ENCODE peak calls at places on chromosome 5, in five cellular contexts. One of them, this sample, is unnamed.

GRCh38 chr5:147481857-147482256 is 28.0 kb downstream of the DPYSL3 start:
- DNase-seq in lung: no peak
- DNase-seq in uterus: no peak
- DNase-seq in CD8-positive, alpha-beta T cell: no peak
- DNase-seq in GM12878: peak; percentile 40
- DNase-seq in this sample: no peak

GRCh38 chr5:133821311-133821741 is 147.1 kb downstream of the C5orf15 start:
- DNase-seq in lung: no peak
- DNase-seq in uterus: no peak
- DNase-seq in CD8-positive, alpha-beta T cell: no peak
- DNase-seq in GM12878: no peak
- DNase-seq in this sample: no peak

GRCh38 chr5:143142596-143143435 is 260.7 kb downstream of the NR3C1 start:
- DNase-seq in lung: no peak
- DNase-seq in uterus: peak; percentile 37
- DNase-seq in CD8-positive, alpha-beta T cell: no peak
- DNase-seq in GM12878: no peak
- DNase-seq in this sample: peak; percentile 70

GRCh38 chr5:151880304-151880703 is 44.3 kb downstream of the GLRA1 start:
- DNase-seq in lung: no peak
- DNase-seq in uterus: no peak
- DNase-seq in CD8-positive, alpha-beta T cell: no peak
- DNase-seq in GM12878: no peak
- DNase-seq in this sample: peak; percentile 64

GRCh38 chr5:56822961-56823360 is 7.6 kb downstream of the MAP3K1 start:
- DNase-seq in lung: no peak
- DNase-seq in uterus: no peak
- DNase-seq in CD8-positive, alpha-beta T cell: no peak
- DNase-seq in GM12878: no peak
- DNase-seq in this sample: no peak

GRCh38 chr5:32942225-32942989 is 231.3 kb downstream of the NPR3 start:
- DNase-seq in lung: no peak
- DNase-seq in uterus: no peak
- DNase-seq in CD8-positive, alpha-beta T cell: no peak
- DNase-seq in GM12878: no peak
- DNase-seq in this sample: no peak

GRCh38 chr5:59922220-59922619 is 28.7 kb upstream of the PDE4D start:
- DNase-seq in lung: no peak
- DNase-seq in uterus: no peak
- DNase-seq in CD8-positive, alpha-beta T cell: no peak
- DNase-seq in GM12878: no peak
- DNase-seq in this sample: no peak

GRCh38 chr5:121890297-121890858 is 38.7 kb downstream of the FTMT start:
- DNase-seq in lung: no peak
- DNase-seq in uterus: no peak
- DNase-seq in CD8-positive, alpha-beta T cell: no peak
- DNase-seq in GM12878: no peak
- DNase-seq in this sample: no peak

GRCh38 chr5:19240150-19240549 is 747.9 kb downstream of the CDH18 start:
- DNase-seq in lung: no peak
- DNase-seq in uterus: no peak
- DNase-seq in CD8-positive, alpha-beta T cell: no peak
- DNase-seq in GM12878: no peak
- DNase-seq in this sample: no peak

GRCh38 chr5:110639307-110639902 is 87.1 kb downstream of the TMEM232 start:
- DNase-seq in lung: no peak
- DNase-seq in uterus: no peak
- DNase-seq in CD8-positive, alpha-beta T cell: no peak
- DNase-seq in GM12878: no peak
- DNase-seq in this sample: no peak

GRCh38 chr5:168086104-168086610 is 205.3 kb upstream of the WWC1 start:
- DNase-seq in lung: no peak
- DNase-seq in uterus: peak; percentile 33
- DNase-seq in CD8-positive, alpha-beta T cell: no peak
- DNase-seq in GM12878: no peak
- DNase-seq in this sample: no peak

GRCh38 chr5:176611435-176611834 is 1.5 kb upstream of the GPRIN1 start:
- DNase-seq in lung: peak; percentile 64
- DNase-seq in uterus: peak; percentile 34
- DNase-seq in CD8-positive, alpha-beta T cell: peak; percentile 64
- DNase-seq in GM12878: no peak
- DNase-seq in this sample: peak; percentile 77

GRCh38 chr5:146461319-146461718 is 14.2 kb downstream of the TCERG1 start:
- DNase-seq in lung: no peak
- DNase-seq in uterus: no peak
- DNase-seq in CD8-positive, alpha-beta T cell: no peak
- DNase-seq in GM12878: no peak
- DNase-seq in this sample: no peak

GRCh38 chr5:91864902-91865420 is 481.8 kb upstream of the ARRDC3 start:
- DNase-seq in lung: no peak
- DNase-seq in uterus: no peak
- DNase-seq in CD8-positive, alpha-beta T cell: no peak
- DNase-seq in GM12878: no peak
- DNase-seq in this sample: no peak

DNA sequence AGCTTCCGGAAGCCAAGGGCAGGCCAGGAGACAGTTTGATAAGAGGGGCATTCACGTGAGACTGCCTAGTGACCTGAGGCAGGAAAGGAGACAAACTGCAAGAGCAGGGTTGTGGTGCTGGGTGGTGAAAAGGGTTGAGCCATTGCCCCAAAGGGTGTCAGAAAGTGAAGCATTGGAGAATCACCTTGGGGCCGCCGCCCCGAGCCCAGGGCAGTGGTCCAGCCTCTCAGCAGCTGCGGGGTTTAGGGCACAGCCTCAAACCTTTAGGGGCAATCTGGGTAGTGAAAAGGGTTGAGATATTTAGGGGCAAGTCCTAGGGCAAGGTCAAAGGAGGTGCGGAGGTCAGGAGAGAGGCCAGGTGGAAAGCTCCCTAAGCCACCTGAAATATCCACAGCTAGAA is 10.4 kb upstream of the ANKRD33B start:
- DNase-seq in lung: no peak
- DNase-seq in uterus: no peak
- DNase-seq in CD8-positive, alpha-beta T cell: no peak
- DNase-seq in GM12878: no peak
- DNase-seq in this sample: no peak
- H3K27ac ChIP-seq in lung: no peak overlapping the region
- H3K27ac ChIP-seq in uterus: no peak overlapping the region
- H3K27ac ChIP-seq in CD8-positive, alpha-beta T cell: no peak overlapping the region
- H3K27ac ChIP-seq in GM12878: no peak overlapping the region
- H3K27ac ChIP-seq in this sample: no peak overlapping the region

GRCh38 chr5:43647789-43648188 is 44.8 kb downstream of the NNT start:
- DNase-seq in lung: no peak
- DNase-seq in uterus: no peak
- DNase-seq in CD8-positive, alpha-beta T cell: no peak
- DNase-seq in GM12878: no peak
- DNase-seq in this sample: no peak

GRCh38 chr5:43648499-43649124 is 45.6 kb downstream of the NNT start:
- DNase-seq in lung: no peak
- DNase-seq in uterus: no peak
- DNase-seq in CD8-positive, alpha-beta T cell: no peak
- DNase-seq in GM12878: no peak
- DNase-seq in this sample: no peak

GRCh38 chr5:43646997-43647396 is 44.0 kb downstream of the NNT start:
- DNase-seq in lung: no peak
- DNase-seq in uterus: no peak
- DNase-seq in CD8-positive, alpha-beta T cell: no peak
- DNase-seq in GM12878: no peak
- DNase-seq in this sample: no peak

GRCh38 chr5:43652537-43653302 is 49.7 kb downstream of the NNT start:
- DNase-seq in lung: no peak
- DNase-seq in uterus: no peak
- DNase-seq in CD8-positive, alpha-beta T cell: no peak
- DNase-seq in GM12878: no peak
- DNase-seq in this sample: no peak

GRCh38 chr5:43649256-43649655 is 46.3 kb downstream of the NNT start:
- DNase-seq in lung: no peak
- DNase-seq in uterus: no peak
- DNase-seq in CD8-positive, alpha-beta T cell: no peak
- DNase-seq in GM12878: no peak
- DNase-seq in this sample: no peak
- H3K27ac ChIP-seq in lung: no peak overlapping the region
- H3K27ac ChIP-seq in uterus: peak overlapping the region; percentile 23
- H3K27ac ChIP-seq in CD8-positive, alpha-beta T cell: no peak overlapping the region
- H3K27ac ChIP-seq in GM12878: no peak overlapping the region
- H3K27ac ChIP-seq in this sample: peak overlapping the region; percentile 64

GRCh38 chr5:77087484-77088291 is 603 bp upstream of the ZBED3 start:
- DNase-seq in lung: peak; percentile 63
- DNase-seq in uterus: no peak
- DNase-seq in CD8-positive, alpha-beta T cell: no peak
- DNase-seq in GM12878: no peak
- DNase-seq in this sample: peak; percentile 28
- H3K27ac ChIP-seq in lung: peak overlapping the region; percentile 88
- H3K27ac ChIP-seq in uterus: peak overlapping the region; percentile 97
- H3K27ac ChIP-seq in CD8-positive, alpha-beta T cell: peak overlapping the region; percentile 57
- H3K27ac ChIP-seq in GM12878: no peak overlapping the region
- H3K27ac ChIP-seq in this sample: peak overlapping the region; percentile 91

GRCh38 chr5:9455826-9456434 is 89.9 kb downstream of the SEMA5A start:
- DNase-seq in lung: no peak
- DNase-seq in uterus: no peak
- DNase-seq in CD8-positive, alpha-beta T cell: no peak
- DNase-seq in GM12878: no peak
- DNase-seq in this sample: no peak
- H3K27ac ChIP-seq in lung: no peak overlapping the region
- H3K27ac ChIP-seq in uterus: no peak overlapping the region
- H3K27ac ChIP-seq in CD8-positive, alpha-beta T cell: no peak overlapping the region
- H3K27ac ChIP-seq in GM12878: no peak overlapping the region
- H3K27ac ChIP-seq in this sample: peak overlapping the region; percentile 32

GRCh38 chr5:30765227-30765626 is 428.3 kb upstream of the CDH6 start:
- DNase-seq in lung: no peak
- DNase-seq in uterus: no peak
- DNase-seq in CD8-positive, alpha-beta T cell: no peak
- DNase-seq in GM12878: no peak
- DNase-seq in this sample: no peak
- H3K27ac ChIP-seq in lung: no peak overlapping the region
- H3K27ac ChIP-seq in uterus: no peak overlapping the region
- H3K27ac ChIP-seq in CD8-positive, alpha-beta T cell: no peak overlapping the region
- H3K27ac ChIP-seq in GM12878: no peak overlapping the region
- H3K27ac ChIP-seq in this sample: no peak overlapping the region

GRCh38 chr5:181042722-181043121 is 2.7 kb downstream of the BTNL9 start:
- DNase-seq in lung: peak; percentile 22
- DNase-seq in uterus: no peak
- DNase-seq in CD8-positive, alpha-beta T cell: no peak
- DNase-seq in GM12878: no peak
- DNase-seq in this sample: no peak
- H3K27ac ChIP-seq in lung: peak overlapping the region; percentile 78
- H3K27ac ChIP-seq in uterus: no peak overlapping the region
- H3K27ac ChIP-seq in CD8-positive, alpha-beta T cell: no peak overlapping the region
- H3K27ac ChIP-seq in GM12878: no peak overlapping the region
- H3K27ac ChIP-seq in this sample: peak overlapping the region; percentile 92

DNA sequence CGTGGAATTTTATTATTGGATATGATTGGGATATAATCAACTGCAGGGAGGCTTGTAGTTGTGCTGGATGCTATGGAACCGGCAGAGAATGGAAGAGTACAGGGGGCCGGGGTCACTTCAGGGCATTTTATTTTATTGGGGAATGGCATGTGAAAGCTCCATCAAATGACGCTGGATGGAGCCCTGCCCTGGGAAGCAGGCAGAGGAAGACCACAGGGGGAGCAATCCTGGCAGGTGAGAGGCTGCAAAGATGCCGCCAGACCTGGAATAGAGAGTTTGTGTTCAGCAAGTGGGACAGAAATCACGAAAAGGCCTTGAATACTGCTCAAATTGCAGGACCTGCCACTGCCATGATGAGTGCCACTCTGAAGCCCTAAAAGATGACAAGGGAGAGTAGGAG is 30.9 kb upstream of the TGFBI start:
- DNase-seq in lung: no peak
- DNase-seq in uterus: no peak
- DNase-seq in CD8-positive, alpha-beta T cell: no peak
- DNase-seq in GM12878: no peak
- DNase-seq in this sample: no peak
- H3K27ac ChIP-seq in lung: no peak overlapping the region
- H3K27ac ChIP-seq in uterus: no peak overlapping the region
- H3K27ac ChIP-seq in CD8-positive, alpha-beta T cell: no peak overlapping the region
- H3K27ac ChIP-seq in GM12878: no peak overlapping the region
- H3K27ac ChIP-seq in this sample: no peak overlapping the region

GRCh38 chr5:87752362-87752761 is 339.6 kb upstream of the CCNH start:
- DNase-seq in lung: no peak
- DNase-seq in uterus: no peak
- DNase-seq in CD8-positive, alpha-beta T cell: no peak
- DNase-seq in GM12878: no peak
- DNase-seq in this sample: no peak

GRCh38 chr5:87756951-87757350 is 344.2 kb upstream of the CCNH start:
- DNase-seq in lung: no peak
- DNase-seq in uterus: no peak
- DNase-seq in CD8-positive, alpha-beta T cell: no peak
- DNase-seq in GM12878: no peak
- DNase-seq in this sample: no peak

GRCh38 chr5:87755378-87755777 is 342.6 kb upstream of the CCNH start:
- DNase-seq in lung: no peak
- DNase-seq in uterus: no peak
- DNase-seq in CD8-positive, alpha-beta T cell: no peak
- DNase-seq in GM12878: no peak
- DNase-seq in this sample: no peak

GRCh38 chr5:87751801-87752200 is 339.1 kb upstream of the CCNH start:
- DNase-seq in lung: no peak
- DNase-seq in uterus: no peak
- DNase-seq in CD8-positive, alpha-beta T cell: no peak
- DNase-seq in GM12878: no peak
- DNase-seq in this sample: no peak

GRCh38 chr5:87754009-87754757 is 341.5 kb upstream of the CCNH start:
- DNase-seq in lung: no peak
- DNase-seq in uterus: no peak
- DNase-seq in CD8-positive, alpha-beta T cell: no peak
- DNase-seq in GM12878: no peak
- DNase-seq in this sample: no peak
- H3K27ac ChIP-seq in lung: no peak overlapping the region
- H3K27ac ChIP-seq in uterus: no peak overlapping the region
- H3K27ac ChIP-seq in CD8-positive, alpha-beta T cell: no peak overlapping the region
- H3K27ac ChIP-seq in GM12878: no peak overlapping the region
- H3K27ac ChIP-seq in this sample: no peak overlapping the region

GRCh38 chr5:34598177-34598794 is 57.8 kb upstream of the RAI14 start:
- DNase-seq in lung: no peak
- DNase-seq in uterus: peak; percentile 74
- DNase-seq in CD8-positive, alpha-beta T cell: no peak
- DNase-seq in GM12878: no peak
- DNase-seq in this sample: no peak
- H3K27ac ChIP-seq in lung: no peak overlapping the region
- H3K27ac ChIP-seq in uterus: peak overlapping the region; percentile 73
- H3K27ac ChIP-seq in CD8-positive, alpha-beta T cell: no peak overlapping the region
- H3K27ac ChIP-seq in GM12878: no peak overlapping the region
- H3K27ac ChIP-seq in this sample: no peak overlapping the region

This sample was measured in left ventricle myocardium inferior.